ENCODE peak calls at places on chromosomes 5 and 9, in five cellular contexts. P is HFF-Myc; A is DND-41; U is activated CD8-positive, alpha-beta T cell treated with anti-CD3 and anti-CD28 coated beads for 36 hours; Q is AG09309. L is an unnamed sample.

GRCh38 chr9:135975834-135976233 is 14.7 kb upstream of the UBAC1 start:
- DNase-seq in P (no peak), A (no peak), U (no peak), Q (no peak), L (no peak)

GRCh38 chr9:137025120-137025966 is 2.7 kb downstream of the ABCA2 start:
- DNase-seq in P (no peak), A (no peak), U (no peak), Q (no peak), L (no peak)

GRCh38 chr9:79360387-79361347 is 211.1 kb upstream of the TLE4 start:
- DNase-seq in P (no peak), A (no peak), U (no peak), Q (no peak), L (no peak)

GRCh38 chr5:95779611-95780010 is 42.9 kb downstream of the GLRX start:
- DNase-seq in P (no peak), A (no peak), U (no peak), Q (no peak), L (no peak)

GRCh38 chr9:111916234-111916645 is 19.6 kb downstream of the UGCG start:
- DNase-seq in P (no peak), A (no peak), U (peak; percentile 46), Q (no peak), L (no peak)

GRCh38 chr5:124746916-124747769 is 704 bp upstream of the ZNF608 start:
- DNase-seq in P (peak; percentile 91), A (no peak), U (peak; percentile 12), Q (no peak), L (no peak)

GRCh38 chr5:74655206-74655605 is 14.7 kb upstream of the ENC1 start:
- DNase-seq in P (no peak), A (no peak), U (no peak), Q (no peak), L (no peak)

GRCh38 chr9:135304886-135305285 is 174.7 kb upstream of the PPP1R26 start:
- DNase-seq in P (no peak), A (no peak), U (no peak), Q (no peak), L (no peak)

GRCh38 chr5:34699155-34700077 is 43.3 kb downstream of the RAI14 start:
- DNase-seq in P (no peak), A (no peak), U (no peak), Q (no peak), L (no peak)

GRCh38 chr5:15752886-15753285 is 252.9 kb downstream of the FBXL7 start:
- DNase-seq in P (no peak), A (no peak), U (no peak), Q (no peak), L (no peak)

GRCh38 chr9:7858166-7858565 is 58.6 kb upstream of the DMAC1 start:
- DNase-seq in P (no peak), A (no peak), U (no peak), Q (no peak), L (no peak)

GRCh38 chr9:123408313-123409266 is 52.6 kb downstream of the CRB2 start:
- DNase-seq in P (no peak), A (no peak), U (no peak), Q (no peak), L (no peak)

GRCh38 chr5:31193591-31194457 is at the start of gene CDH6:
- DNase-seq in P (no peak), A (no peak), U (no peak), Q (no peak), L (no peak)

GRCh38 chr5:50547303-50547702 is 106.2 kb upstream of the EMB start:
- DNase-seq in P (no peak), A (no peak), U (no peak), Q (no peak), L (no peak)

GRCh38 chr5:151239237-151239861 is 13.6 kb upstream of the GM2A start:
- DNase-seq in P (no peak), A (no peak), U (peak; percentile 78), Q (no peak), L (no peak)

GRCh38 chr9:7371032-7371431 is 428.5 kb downstream of the DMAC1 start:
- DNase-seq in P (no peak), A (no peak), U (no peak), Q (no peak), L (no peak)

GRCh38 chr9:93586290-93587057 is 10.1 kb downstream of the PHF2 start:
- DNase-seq in P (no peak), A (peak; percentile 3), U (no peak), Q (no peak), L (no peak)

GRCh38 chr5:107470007-107470582 is 200.6 kb downstream of the EFNA5 start:
- DNase-seq in P (no peak), A (no peak), U (no peak), Q (no peak), L (no peak)

GRCh38 chr5:169307648-169308047 is 6.7 kb upstream of the SLIT3 start:
- DNase-seq in P (no peak), A (no peak), U (no peak), Q (no peak), L (no peak)

GRCh38 chr9:131668439-131669233 is 71.2 kb downstream of the RAPGEF1 start:
- DNase-seq in P (no peak), A (peak; percentile 54), U (peak; percentile 87), Q (no peak), L (no peak)

GRCh38 chr5:59066367-59067163 is 483.7 kb downstream of the RAB3C start:
- DNase-seq in P (peak; percentile 59), A (no peak), U (no peak), Q (peak; percentile 28), L (no peak)

GRCh38 chr5:18744441-18744840 is 1110.2 kb downstream of the TAF11L14 start:
- DNase-seq in P (no peak), A (peak; percentile 24), U (peak; percentile 38), Q (no peak), L (no peak)

GRCh38 chr9:90632680-90633207 is 9.9 kb downstream of the DIRAS2 start:
- DNase-seq in P (no peak), A (no peak), U (no peak), Q (no peak), L (no peak)

GRCh38 chr9:114655689-114656088 is 1.9 kb downstream of the TEX53 start:
- DNase-seq in P (no peak), A (no peak), U (no peak), Q (peak; percentile 80), L (no peak)

GRCh38 chr5:142015781-142016533 is 3.1 kb upstream of the GNPDA1 start:
- DNase-seq in P (no peak), A (peak; percentile 71), U (peak; percentile 68), Q (peak; percentile 13), L (no peak)

GRCh38 chr5:154393850-154394249 is 51.9 kb upstream of the SAP30L start:
- DNase-seq in P (no peak), A (no peak), U (no peak), Q (no peak), L (no peak)

GRCh38 chr5:113075019-113075418 is 98.4 kb downstream of the DCP2 start:
- DNase-seq in P (no peak), A (no peak), U (no peak), Q (no peak), L (no peak)

GRCh38 chr5:175517824-175518450 is 39.6 kb downstream of the SFXN1 start:
- DNase-seq in P (peak; percentile 12), A (no peak), U (peak; percentile 93), Q (peak; percentile 63), L (no peak)

GRCh38 chr5:135248801-135249231 is 150.2 kb downstream of the MACROH2A1 start:
- DNase-seq in P (no peak), A (no peak), U (no peak), Q (no peak), L (no peak)

GRCh38 chr5:138969323-138970013 is 94.3 kb upstream of the LRRTM2 start:
- DNase-seq in P (no peak), A (no peak), U (no peak), Q (no peak), L (no peak)

GRCh38 chr9:118058227-118058626 is 354.0 kb downstream of the TLR4 start:
- DNase-seq in P (no peak), A (no peak), U (no peak), Q (no peak), L (no peak)

GRCh38 chr5:73746608-73747007 is 120.6 kb downstream of the ARHGEF28 start:
- DNase-seq in P (no peak), A (no peak), U (no peak), Q (no peak), L (no peak)

GRCh38 chr5:104361932-104362331 is 799.3 kb upstream of the NUDT12 start:
- DNase-seq in P (no peak), A (no peak), U (no peak), Q (no peak), L (no peak)

GRCh38 chr5:58013542-58014258 is 446.2 kb downstream of the PLK2 start:
- DNase-seq in P (no peak), A (no peak), U (no peak), Q (no peak), L (no peak)

GRCh38 chr5:125311743-125312142 is 565.3 kb upstream of the ZNF608 start:
- DNase-seq in P (peak; percentile 42), A (no peak), U (no peak), Q (peak; percentile 65), L (no peak)

GRCh38 chr5:10133830-10134229 is 115.9 kb downstream of the ATPSCKMT start:
- DNase-seq in P (no peak), A (no peak), U (no peak), Q (no peak), L (no peak)
- TF ChIP-seq CTCF in P (no peak), A (no peak), U (no peak), Q (no peak), L (no peak)

DNA sequence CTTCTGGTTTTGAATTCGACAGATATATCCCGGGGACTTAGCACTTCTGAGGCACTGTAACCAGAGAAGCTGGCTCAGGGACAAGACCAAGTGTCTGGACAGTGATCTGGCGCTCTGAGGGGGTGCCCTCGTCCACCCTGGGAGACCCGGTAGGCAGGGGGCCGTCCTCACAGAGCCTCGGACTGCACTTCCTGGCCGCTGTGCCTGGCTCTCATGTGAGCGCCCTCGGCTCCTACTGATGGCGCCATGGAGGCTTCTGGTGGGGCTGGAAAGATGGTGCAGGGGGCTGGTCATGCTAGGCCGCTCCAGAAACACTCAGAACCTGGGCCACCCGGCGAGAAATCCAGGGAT is 18.8 kb upstream of the SLC6A3 start:
- DNase-seq in P (no peak), A (no peak), U (no peak), Q (no peak), L (no peak)
- TF ChIP-seq CTCF in P (no peak), A (no peak), U (no peak), Q (no peak), L (no peak)

DNA sequence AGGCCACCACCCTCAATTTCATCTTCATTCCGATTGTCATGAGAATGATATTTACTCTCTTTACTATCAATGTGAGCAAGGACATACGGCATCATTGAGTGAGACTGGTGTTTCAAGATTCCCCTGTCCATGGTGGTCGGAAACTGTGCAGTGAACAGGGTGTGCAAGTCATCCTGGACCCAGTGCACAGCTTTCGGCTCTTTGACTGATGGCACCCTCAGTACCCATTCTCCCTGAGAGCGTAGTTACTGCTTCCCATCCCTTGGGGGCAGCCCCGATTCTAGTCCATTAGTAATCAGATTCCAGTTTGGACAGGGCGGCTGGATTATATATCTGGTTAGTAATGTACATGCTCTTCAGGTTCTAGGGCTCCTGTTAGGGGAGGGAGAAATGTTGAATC is 61.7 kb upstream of the SUB1 start:
- DNase-seq in P (no peak), A (no peak), U (no peak), Q (no peak), L (no peak)
- TF ChIP-seq CTCF in P (peak; percentile 23), A (peak; percentile 17), U (no peak), Q (no peak), L (peak; percentile 11)

DNA sequence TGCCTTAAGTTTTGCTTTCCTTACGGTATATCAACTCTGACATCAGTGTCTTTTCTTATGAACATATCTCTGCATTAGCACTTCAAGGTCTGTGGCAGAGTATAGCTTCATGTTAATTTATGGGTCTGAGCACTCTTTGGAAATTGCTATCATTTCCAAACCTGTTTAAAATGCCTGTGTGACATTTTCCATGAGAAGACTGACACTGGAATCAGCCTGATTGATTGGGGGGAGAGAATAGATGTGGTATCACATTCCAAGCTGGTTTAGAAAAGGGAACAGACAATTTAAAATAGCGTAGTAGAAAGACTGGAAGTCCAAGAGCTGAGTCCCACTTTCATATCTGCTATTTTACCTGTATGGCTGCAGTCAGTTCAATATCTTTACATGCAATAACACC is 272.1 kb upstream of the CDH10 start:
- DNase-seq in P (no peak), A (no peak), U (no peak), Q (no peak), L (no peak)
- TF ChIP-seq CTCF in P (no peak), A (no peak), U (no peak), Q (no peak), L (no peak)